ENCODE peak calls at places on chromosome 4, in four cellular contexts. M, V, J and P are unnamed samples.

GRCh38 chr4:3613980-3614730 is 81.9 kb upstream of the LRPAP1 start:
- DNase-seq in M (no peak), V (peak; percentile 20), J (peak; percentile 31), P (peak; percentile 66)

GRCh38 chr4:174422893-174423256 is 99.4 kb downstream of the HPGD start:
- DNase-seq in M (no peak), V (no peak), J (no peak), P (no peak)

GRCh38 chr4:108078024-108078733 is 88.5 kb downstream of the HADH start:
- DNase-seq in M (no peak), V (no peak), J (no peak), P (no peak)

GRCh38 chr4:106583567-106583966 is 215.0 kb upstream of the GIMD1 start:
- DNase-seq in M (no peak), V (peak; percentile 81), J (no peak), P (no peak)

GRCh38 chr4:154009191-154009590 is 220.3 kb upstream of the SFRP2 start:
- DNase-seq in M (no peak), V (no peak), J (no peak), P (no peak)

GRCh38 chr4:169200361-169201030 is 70.3 kb downstream of the SH3RF1 start:
- DNase-seq in M (no peak), V (no peak), J (no peak), P (no peak)

GRCh38 chr4:10098770-10099139 is 17.8 kb downstream of the WDR1 start:
- DNase-seq in M (no peak), V (peak; percentile 36), J (no peak), P (no peak)

GRCh38 chr4:181674315-181674714 is 568.9 kb upstream of the TENM3 start:
- DNase-seq in M (no peak), V (peak; percentile 76), J (no peak), P (no peak)

GRCh38 chr4:173038192-173038896 is 130.3 kb upstream of the GALNT7 start:
- DNase-seq in M (no peak), V (no peak), J (no peak), P (peak; percentile 20)

GRCh38 chr4:169659736-169660670 is 39.6 kb downstream of the CLCN3 start:
- DNase-seq in M (peak; percentile 77), V (peak; percentile 99), J (peak; percentile 82), P (peak; percentile 23)

GRCh38 chr4:78656968-78657445 is 105.4 kb downstream of the ANXA3 start:
- DNase-seq in M (no peak), V (no peak), J (no peak), P (no peak)

GRCh38 chr4:55512922-55513571 is 33.7 kb downstream of the CLOCK start:
- DNase-seq in M (no peak), V (no peak), J (no peak), P (no peak)

GRCh38 chr4:7678318-7678852 is 243.7 kb upstream of the PSAPL1 start:
- DNase-seq in M (no peak), V (no peak), J (no peak), P (no peak)

DNA sequence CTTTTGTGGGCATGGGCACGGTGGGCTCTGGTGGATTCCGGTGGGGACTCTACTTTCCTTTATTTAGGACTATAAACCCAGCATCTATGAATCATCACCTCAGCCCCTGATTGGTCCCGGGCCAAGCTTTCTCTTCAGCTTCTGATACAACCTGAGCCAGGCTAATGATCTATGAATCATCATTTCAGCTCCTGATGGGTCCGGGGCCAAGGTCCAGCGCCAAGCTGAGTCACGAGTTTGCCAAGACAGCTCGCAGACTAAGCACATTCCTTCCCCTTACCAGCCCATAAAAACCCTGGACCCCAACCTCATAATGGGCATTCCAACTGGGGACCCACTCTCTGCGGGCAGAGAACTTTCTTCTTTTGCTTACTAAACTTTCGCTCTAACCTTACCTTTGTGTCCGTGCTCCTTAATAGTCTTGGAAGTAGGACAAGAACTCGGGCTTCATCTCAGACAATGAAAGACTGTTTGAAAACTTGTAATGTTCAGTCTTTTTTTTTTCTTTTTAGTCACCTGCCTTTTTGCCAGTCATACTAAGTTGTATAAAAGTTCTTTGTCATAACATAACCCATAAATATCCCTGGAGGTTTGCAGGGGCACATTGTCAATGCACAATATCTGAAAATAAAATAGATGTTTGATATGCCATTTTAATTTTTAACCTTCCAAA is 904.9 kb upstream of the EPHA5 start:
- DNase-seq in M (no peak), V (peak; percentile 68), J (peak; percentile 31), P (no peak)
- H3K4me3 ChIP-seq in M (no peak overlapping the region), V (no peak overlapping the region), J (peak overlapping the region; percentile 13), P (no peak overlapping the region)

GRCh38 chr4:1405636-1406415 is 416 bp downstream of the NKX1-1 start:
- DNase-seq in M (no peak), V (no peak), J (no peak), P (peak; percentile 80)
- H3K27me3 ChIP-seq in M (peaks cover 77% of the 10 kb centered on the region), V (peaks cover 57% of the 10 kb centered on the region), J (peaks cover 100% of the 10 kb centered on the region), P (peaks cover 80% of the 10 kb centered on the region)

GRCh38 chr4:26418850-26419249 is 71.4 kb downstream of the CCKAR start:
- DNase-seq in M (no peak), V (no peak), J (no peak), P (no peak)

GRCh38 chr4:26420438-26420837 is 69.8 kb downstream of the CCKAR start:
- DNase-seq in M (no peak), V (peak; percentile 54), J (no peak), P (no peak)

GRCh38 chr4:26424143-26424542 is 66.1 kb downstream of the CCKAR start:
- DNase-seq in M (no peak), V (no peak), J (no peak), P (no peak)

GRCh38 chr4:26418107-26418506 is 72.2 kb downstream of the CCKAR start:
- DNase-seq in M (no peak), V (peak; percentile 28), J (no peak), P (no peak)

GRCh38 chr4:26420903-26421302 is 69.4 kb downstream of the CCKAR start:
- DNase-seq in M (no peak), V (peak; percentile 30), J (no peak), P (peak; percentile 7)
- H3K36me3 ChIP-seq in M (peaks cover 7% of the 10 kb centered on the region), V (peaks cover 38% of the 10 kb centered on the region), J (no peaks in the 10 kb centered on the region), P (peaks cover 10% of the 10 kb centered on the region)

DNA sequence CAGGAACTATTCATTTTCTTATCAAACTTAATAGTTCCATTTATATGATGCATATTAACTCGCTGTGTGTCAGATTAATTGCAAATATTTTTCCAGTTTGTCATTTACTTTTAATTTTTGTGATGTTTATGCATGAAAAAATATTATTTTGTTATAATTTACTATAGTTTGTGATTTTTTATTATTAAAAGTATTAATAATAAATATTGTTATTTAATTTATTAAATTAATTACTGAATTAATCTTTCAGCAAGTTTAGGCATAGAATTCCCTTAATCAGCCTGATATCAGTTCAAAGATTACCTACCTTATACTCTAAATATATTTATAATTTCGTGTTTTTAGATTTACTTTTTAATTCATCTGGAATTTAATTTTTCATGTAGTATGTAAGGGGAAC is 15.5 kb upstream of the ATOH1 start:
- DNase-seq in M (no peak), V (no peak), J (no peak), P (no peak)
- H3K4me3 ChIP-seq in M (no peak overlapping the region), V (no peak overlapping the region), J (no peak overlapping the region), P (no peak overlapping the region)

DNA sequence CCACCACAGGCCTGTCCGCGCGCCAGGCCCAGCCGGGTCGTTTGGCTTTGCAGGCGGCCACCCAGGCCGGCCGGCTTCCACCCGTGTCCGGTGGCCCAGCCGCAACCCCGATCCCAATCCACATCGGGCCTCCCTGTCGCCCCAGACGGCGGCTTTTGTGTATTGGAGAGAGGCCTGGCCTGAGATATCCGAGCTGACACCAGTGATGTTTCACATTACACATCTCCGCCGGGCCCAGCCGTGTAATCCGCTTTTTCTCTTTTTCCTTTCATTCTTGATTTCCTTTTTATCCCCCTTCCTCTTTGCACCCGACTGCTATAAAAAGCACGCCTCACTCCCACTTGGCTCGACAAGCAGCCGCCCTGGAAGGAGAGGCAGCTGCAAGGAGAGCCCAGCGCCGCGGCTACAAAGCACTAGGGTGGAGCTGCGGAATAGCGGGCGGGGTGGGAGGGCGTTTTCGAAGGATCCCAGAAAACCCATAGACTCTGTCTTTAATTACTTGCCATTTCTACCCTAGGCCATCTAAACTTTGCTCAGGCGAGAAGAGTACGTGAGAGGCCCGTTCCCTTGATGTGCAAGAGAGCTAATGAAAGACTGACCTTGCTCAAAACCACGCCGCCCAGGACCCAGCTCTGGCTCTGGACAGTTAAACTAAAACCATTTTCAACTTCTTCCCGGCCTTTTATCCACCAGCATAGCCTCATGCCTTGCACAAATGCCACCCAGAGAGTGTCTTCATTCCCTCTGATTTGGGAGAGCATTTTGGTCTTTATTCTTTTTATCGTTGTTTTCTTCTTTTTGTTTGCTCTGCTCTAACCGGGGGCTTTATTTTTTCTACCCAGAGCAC is 3.3 kb downstream of the PITX2 start:
- DNase-seq in M (peak; percentile 57), V (no peak), J (no peak), P (peak; percentile 74)
- H3K27me3 ChIP-seq in M (peaks cover 45% of the 10 kb centered on the region), V (no peaks in the 10 kb centered on the region), J (peaks cover 99% of the 10 kb centered on the region), P (peaks cover 75% of the 10 kb centered on the region)

GRCh38 chr4:88022289-88022688 is 14.9 kb downstream of the PKD2 start:
- DNase-seq in M (no peak), V (no peak), J (no peak), P (no peak)
- H3K36me3 ChIP-seq in M (peaks cover 13% of the 10 kb centered on the region), V (peaks cover 20% of the 10 kb centered on the region), J (no peaks in the 10 kb centered on the region), P (peaks cover 11% of the 10 kb centered on the region)

GRCh38 chr4:42398448-42399355 is 1.4 kb downstream of the SHISA3 start:
- DNase-seq in M (peak; percentile 57), V (no peak), J (no peak), P (peak; percentile 70)
- H3K4me3 ChIP-seq in M (no peak overlapping the region), V (peak overlapping the region; percentile 74), J (peak overlapping the region; percentile 64), P (peak overlapping the region; percentile 61)